ENCODE peak calls at places on chromosomes 6 and 20, in four cellular contexts. R, Q, I and T are unnamed samples.

GRCh38 chr6:77424761-77425160 is 38.5 kb downstream of the HTR1B start:
- DNase-seq in I (no peak), Q (no peak), R (no peak), T (no peak)

GRCh38 chr6:77298298-77298697 is 165.0 kb downstream of the HTR1B start:
- DNase-seq in Q (no peak), I (no peak), R (no peak), T (no peak)

GRCh38 chr6:170490259-170490658 is 62.8 kb downstream of the PSMB1 start:
- DNase-seq in R (no peak), Q (no peak), I (no peak), T (no peak)

GRCh38 chr6:129402244-129402643 is 307.7 kb downstream of the ARHGAP18 start:
- DNase-seq in R (no peak), Q (no peak), I (no peak), T (no peak)

GRCh38 chr6:31620586-31621319 is at the start of gene PRRC2A:
- DNase-seq in I (no peak), Q (peak), R (peak), T (peak)

GRCh38 chr6:106309766-106310373 is 15.7 kb downstream of the ATG5 start:
- DNase-seq in R (no peak), Q (no peak), I (no peak), T (no peak)

GRCh38 chr6:144217264-144217663 is 66.9 kb downstream of the STX11 start:
- DNase-seq in I (no peak), Q (no peak), R (no peak), T (peak)

GRCh38 chr6:150377211-150377781 is 8.5 kb downstream of the IYD start:
- DNase-seq in Q (peak), R (no peak), I (no peak), T (no peak)

GRCh38 chr6:41022294-41022693 is 16.7 kb downstream of the UNC5CL start:
- DNase-seq in I (no peak), Q (no peak), R (no peak), T (no peak)

GRCh38 chr20:62804632-62805364 is at the start of gene OGFR:
- DNase-seq in Q (peak), R (peak), I (peak), T (peak)

GRCh38 chr6:109002100-109002697 is 92.4 kb downstream of the SESN1 start:
- DNase-seq in Q (no peak), R (no peak), I (no peak), T (no peak)

GRCh38 chr20:22333885-22334545 is 250.4 kb downstream of the FOXA2 start:
- DNase-seq in I (peak), Q (peak), R (peak), T (peak)

GRCh38 chr6:6005467-6006427 is 978 bp downstream of the NRN1 start:
- DNase-seq in R (no peak), Q (no peak), I (no peak), T (no peak)

GRCh38 chr6:121592955-121593665 is 157.7 kb downstream of the GJA1 start:
- DNase-seq in R (no peak), I (no peak), Q (no peak), T (no peak)

GRCh38 chr6:110518281-110518623 is 41.8 kb upstream of the SLC22A16 start:
- DNase-seq in R (no peak), I (no peak), Q (no peak), T (no peak)

GRCh38 chr6:150865043-150865405 is 478 bp upstream of the MTHFD1L start:
- DNase-seq in Q (no peak), R (no peak), I (no peak), T (no peak)

GRCh38 chr20:16314320-16314719 is 258.9 kb downstream of the KIF16B start:
- DNase-seq in I (no peak), Q (no peak), R (no peak), T (no peak)
- TF ChIP-seq CTCF in I (no peak), Q (no peak), R (no peak), T (no peak)

DNA sequence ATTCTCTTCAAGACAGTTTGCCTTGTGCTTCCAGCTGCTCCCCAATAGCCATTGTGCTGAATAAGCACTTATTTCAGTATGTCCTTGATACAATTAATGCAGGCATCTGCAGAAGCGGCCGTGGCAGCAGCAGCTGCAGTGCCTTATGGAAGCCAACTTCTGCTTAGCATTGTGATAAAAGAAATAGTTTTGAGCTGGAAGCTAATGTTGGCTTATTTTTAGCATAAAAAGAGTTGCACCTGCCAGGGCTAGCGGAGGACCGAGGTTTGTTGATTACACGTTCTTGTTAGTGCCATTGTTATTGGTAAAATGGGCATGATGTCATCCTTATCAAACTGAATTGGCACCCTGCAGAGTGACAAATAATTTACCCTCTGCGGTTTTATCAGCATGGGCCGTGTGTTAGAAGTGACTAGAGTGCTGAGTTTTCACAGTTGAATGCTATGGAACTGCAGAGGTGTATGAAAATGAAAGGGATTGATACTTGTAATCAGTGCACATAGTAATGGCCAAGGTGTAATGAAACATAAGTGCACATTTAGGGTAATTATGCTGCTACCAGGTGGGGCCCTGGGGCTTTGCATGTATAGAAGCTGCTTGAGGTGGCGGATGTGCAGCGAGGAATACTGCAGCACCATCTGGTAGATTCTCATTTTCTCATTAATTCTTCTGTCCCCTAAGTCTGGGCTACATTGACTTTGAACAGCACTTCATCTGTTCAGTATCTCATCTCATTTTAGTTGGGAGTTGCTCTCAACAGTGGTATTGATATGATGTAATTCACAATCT is 334.3 kb downstream of the CDKAL1 start:
- DNase-seq in R (no peak), I (no peak), Q (peak), T (no peak)
- H3K4me3 ChIP-seq in R (no peak), I (no peak), Q (no peak), T (no peak)

DNA sequence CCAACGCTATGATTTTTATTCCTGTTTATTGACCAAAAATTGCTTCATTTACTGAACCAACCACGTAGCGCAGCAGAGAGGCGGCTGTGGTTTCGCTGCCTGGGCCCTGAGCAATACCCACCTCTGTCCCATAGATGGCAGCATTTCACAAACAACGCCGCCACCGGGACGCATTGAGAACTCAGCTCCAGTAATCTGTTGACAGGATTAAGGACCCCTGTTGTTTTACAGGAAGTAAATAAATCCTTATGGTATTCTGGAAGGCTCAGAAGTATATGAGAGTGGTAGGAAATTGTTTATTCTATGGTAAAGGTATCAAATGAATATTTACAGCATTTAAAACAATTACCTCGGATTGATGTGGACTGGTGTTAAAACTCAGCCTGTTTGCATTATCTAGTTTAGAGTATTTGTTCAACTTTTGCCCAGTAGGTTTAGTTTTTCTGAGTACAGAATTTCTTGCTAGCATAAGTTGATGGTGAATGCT is 547.9 kb upstream of the SLC35B3 start:
- DNase-seq in I (peak), Q (peak), R (peak), T (peak)
- TF ChIP-seq CTCF in I (peak), Q (peak), R (peak), T (peak)

GRCh38 chr6:52553719-52554118 is 23.1 kb downstream of the TRAM2 start:
- DNase-seq in Q (no peak), R (no peak), I (no peak), T (no peak)

GRCh38 chr6:52550014-52550575 is 26.8 kb downstream of the TRAM2 start:
- DNase-seq in I (no peak), R (no peak), Q (no peak), T (no peak)

GRCh38 chr6:52551483-52552277 is 25.2 kb downstream of the TRAM2 start:
- DNase-seq in Q (peak), R (peak), I (peak), T (peak)

GRCh38 chr6:52553158-52553557 is 23.7 kb downstream of the TRAM2 start:
- DNase-seq in Q (no peak), R (no peak), I (no peak), T (no peak)

DNA sequence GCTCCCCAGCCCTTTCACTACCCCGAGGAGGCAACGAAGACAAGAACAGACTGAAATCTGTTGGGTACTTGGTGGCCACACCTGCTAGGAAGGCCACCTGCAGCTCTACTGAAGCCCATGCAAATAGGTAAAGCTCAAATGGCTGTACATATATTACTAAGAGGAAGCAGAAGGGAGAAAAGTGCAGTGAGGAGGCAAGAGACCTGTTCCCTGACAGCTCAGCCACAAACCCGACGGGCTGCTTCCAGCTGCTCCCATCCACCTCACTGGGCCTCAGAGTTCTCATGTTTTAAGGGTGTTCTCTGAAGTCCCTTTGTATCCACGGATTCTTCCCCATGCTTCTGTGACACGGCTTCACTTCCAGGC is 24.6 kb downstream of the TRAM2 start:
- DNase-seq in R (no peak), I (no peak), Q (no peak), T (peak)
- H3K4me3 ChIP-seq in R (no peak), I (no peak), Q (no peak), T (no peak)

GRCh38 chr6:68040780-68041179 is 594.3 kb upstream of the ADGRB3 start:
- DNase-seq in R (no peak), Q (no peak), I (no peak), T (no peak)
- TF ChIP-seq CTCF in R (no peak), Q (no peak), I (no peak), T (no peak)